ENCODE peak calls at places on chromosomes 3 and 15, in ten cellular contexts. One of them, this sample, is unnamed.

GRCh38 chr3:195582947-195583346 is 793 bp downstream of the APOD start:
- DNase-seq in HCT116: peak; percentile 51
- DNase-seq in neural crest cell: no peak
- DNase-seq in anterior cingulate cortex: no peak
- DNase-seq in Right ventricle myocardium superior: no peak
- DNase-seq in occipital lobe: no peak
- DNase-seq in NCI-H748 treated with DMSO at 0.1 percent for 48 hours: no peak
- DNase-seq in fibroblast of gingiva: no peak
- DNase-seq in nephron progenitor cell: no peak
- DNase-seq in Ammon's horn: peak; percentile 48
- DNase-seq in this sample: no peak

GRCh38 chr3:25910997-25911396 is 121.1 kb downstream of the OXSM start:
- DNase-seq in fibroblast of gingiva: no peak
- DNase-seq in NCI-H748 treated with DMSO at 0.1 percent for 48 hours: no peak
- DNase-seq in Ammon's horn: peak; percentile 36
- DNase-seq in neural crest cell: peak; percentile 18
- DNase-seq in HCT116: peak; percentile 39
- DNase-seq in occipital lobe: no peak
- DNase-seq in nephron progenitor cell: peak; percentile 24
- DNase-seq in Right ventricle myocardium superior: no peak
- DNase-seq in anterior cingulate cortex: no peak
- DNase-seq in this sample: no peak

GRCh38 chr3:15557511-15557946 is 36.0 kb upstream of the COLQ start:
- DNase-seq in fibroblast of gingiva: peak; percentile 54
- DNase-seq in neural crest cell: peak; percentile 39
- DNase-seq in nephron progenitor cell: peak; percentile 33
- DNase-seq in Right ventricle myocardium superior: no peak
- DNase-seq in Ammon's horn: peak; percentile 35
- DNase-seq in NCI-H748 treated with DMSO at 0.1 percent for 48 hours: peak; percentile 18
- DNase-seq in occipital lobe: no peak
- DNase-seq in anterior cingulate cortex: no peak
- DNase-seq in HCT116: peak; percentile 82
- DNase-seq in this sample: no peak

GRCh38 chr15:78996876-78997275 is 52.0 kb upstream of the CTSH start:
- DNase-seq in Right ventricle myocardium superior: no peak
- DNase-seq in Ammon's horn: no peak
- DNase-seq in neural crest cell: no peak
- DNase-seq in anterior cingulate cortex: no peak
- DNase-seq in NCI-H748 treated with DMSO at 0.1 percent for 48 hours: no peak
- DNase-seq in fibroblast of gingiva: no peak
- DNase-seq in occipital lobe: no peak
- DNase-seq in nephron progenitor cell: no peak
- DNase-seq in HCT116: no peak
- DNase-seq in this sample: no peak

GRCh38 chr15:63156708-63157065 is 590 bp downstream of the RPS27L start:
- DNase-seq in HCT116: no peak
- DNase-seq in anterior cingulate cortex: no peak
- DNase-seq in NCI-H748 treated with DMSO at 0.1 percent for 48 hours: no peak
- DNase-seq in occipital lobe: peak; percentile 48
- DNase-seq in Right ventricle myocardium superior: no peak
- DNase-seq in neural crest cell: peak; percentile 11
- DNase-seq in nephron progenitor cell: peak; percentile 35
- DNase-seq in fibroblast of gingiva: peak; percentile 22
- DNase-seq in Ammon's horn: peak; percentile 48
- DNase-seq in this sample: no peak

GRCh38 chr3:44954962-44955361 is 21.0 kb downstream of the ZDHHC3 start:
- DNase-seq in anterior cingulate cortex: no peak
- DNase-seq in Ammon's horn: no peak
- DNase-seq in Right ventricle myocardium superior: no peak
- DNase-seq in NCI-H748 treated with DMSO at 0.1 percent for 48 hours: no peak
- DNase-seq in neural crest cell: no peak
- DNase-seq in occipital lobe: no peak
- DNase-seq in nephron progenitor cell: no peak
- DNase-seq in fibroblast of gingiva: peak; percentile 34
- DNase-seq in HCT116: no peak
- DNase-seq in this sample: no peak

GRCh38 chr3:133821767-133822638 is 16.4 kb downstream of the SRPRB start:
- DNase-seq in fibroblast of gingiva: peak; percentile 46
- DNase-seq in nephron progenitor cell: no peak
- DNase-seq in Right ventricle myocardium superior: peak; percentile 84
- DNase-seq in HCT116: peak; percentile 55
- DNase-seq in neural crest cell: no peak
- DNase-seq in anterior cingulate cortex: no peak
- DNase-seq in occipital lobe: no peak
- DNase-seq in NCI-H748 treated with DMSO at 0.1 percent for 48 hours: no peak
- DNase-seq in Ammon's horn: no peak
- DNase-seq in this sample: no peak

GRCh38 chr3:57983734-57984518 is 24.3 kb upstream of the FLNB start:
- DNase-seq in NCI-H748 treated with DMSO at 0.1 percent for 48 hours: no peak
- DNase-seq in anterior cingulate cortex: peak; percentile 6
- DNase-seq in fibroblast of gingiva: peak; percentile 75
- DNase-seq in occipital lobe: no peak
- DNase-seq in Ammon's horn: peak; percentile 77
- DNase-seq in nephron progenitor cell: no peak
- DNase-seq in HCT116: no peak
- DNase-seq in neural crest cell: no peak
- DNase-seq in Right ventricle myocardium superior: peak; percentile 64
- DNase-seq in this sample: no peak

GRCh38 chr15:40843183-40843884 is 514 bp upstream of the SPINT1 start:
- DNase-seq in Right ventricle myocardium superior: no peak
- DNase-seq in neural crest cell: no peak
- DNase-seq in occipital lobe: no peak
- DNase-seq in NCI-H748 treated with DMSO at 0.1 percent for 48 hours: no peak
- DNase-seq in HCT116: no peak
- DNase-seq in Ammon's horn: no peak
- DNase-seq in fibroblast of gingiva: no peak
- DNase-seq in nephron progenitor cell: peak; percentile 23
- DNase-seq in anterior cingulate cortex: no peak
- DNase-seq in this sample: no peak

This sample was measured in NCI-H187 treated with DMSO at 0.1 percent for 48 hours.